ENCODE peak calls at places on chromosomes 7 and 10, in nine cellular contexts. G is left lung, A is fibroblast of lung, P is A549, V is AG09309, I is colonic mucosa, D is astrocyte, F is AG04450, M is Peyer's patch. R is an unnamed sample.

GRCh38 chr7:128160296-128160695 is 80.8 kb upstream of the LEP start:
- DNase-seq in G (no peak), A (no peak), P (no peak), V (no peak), I (no peak), D (no peak), F (no peak), M (no peak), R (no peak)

GRCh38 chr7:106062006-106062405 is 50.1 kb downstream of the SYPL1 start:
- DNase-seq in G (no peak), A (no peak), P (no peak), V (no peak), I (peak; percentile 19), D (no peak), F (no peak), M (no peak), R (no peak)

GRCh38 chr10:114634607-114634974 is 23.5 kb downstream of the ABLIM1 start:
- DNase-seq in G (no peak), A (peak; percentile 80), P (peak; percentile 63), V (peak; percentile 90), I (no peak), D (peak; percentile 95), F (peak; percentile 76), M (peak; percentile 27), R (peak; percentile 89)

GRCh38 chr7:8115547-8116402 is 146.2 kb downstream of the ICA1 start:
- DNase-seq in G (no peak), A (no peak), P (no peak), V (no peak), I (no peak), D (no peak), F (no peak), M (peak; percentile 37), R (no peak)

GRCh38 chr10:60426425-60426824 is 36.8 kb upstream of the ANK3 start:
- DNase-seq in G (no peak), A (peak; percentile 95), P (peak; percentile 71), V (peak; percentile 72), I (no peak), D (peak; percentile 96), F (peak; percentile 61), M (no peak), R (peak; percentile 94)

GRCh38 chr10:112375721-112376577 is 2.0 kb downstream of the ACSL5 start:
- DNase-seq in G (peak; percentile 82), A (peak; percentile 56), P (no peak), V (no peak), I (peak; percentile 64), D (no peak), F (no peak), M (peak; percentile 49), R (peak; percentile 63)

GRCh38 chr10:73974309-73974946 is 23.5 kb upstream of the VCL start:
- DNase-seq in G (no peak), A (no peak), P (no peak), V (no peak), I (no peak), D (no peak), F (no peak), M (no peak), R (no peak)

GRCh38 chr10:101236376-101237079 is 7.3 kb upstream of the LBX1 start:
- DNase-seq in G (no peak), A (peak; percentile 41), P (no peak), V (no peak), I (no peak), D (no peak), F (no peak), M (no peak), R (no peak)

GRCh38 chr10:29804025-29804852 is 169.5 kb upstream of the SVIL start:
- DNase-seq in G (no peak), A (peak; percentile 95), P (peak; percentile 85), V (peak; percentile 25), I (peak; percentile 75), D (peak; percentile 87), F (peak; percentile 75), M (no peak), R (peak; percentile 79)

GRCh38 chr7:121288894-121289293 is 39.9 kb upstream of the WNT16 start:
- DNase-seq in G (no peak), A (peak; percentile 86), P (no peak), V (peak; percentile 53), I (no peak), D (peak; percentile 92), F (peak; percentile 58), M (no peak), R (peak; percentile 94)

GRCh38 chr10:10110817-10111490 is 906.7 kb upstream of the CELF2 start:
- DNase-seq in G (no peak), A (no peak), P (no peak), V (no peak), I (no peak), D (no peak), F (no peak), M (no peak), R (no peak)

GRCh38 chr10:122213766-122214165 is 57.3 kb upstream of the BTBD16 start:
- DNase-seq in G (no peak), A (no peak), P (no peak), V (no peak), I (no peak), D (no peak), F (no peak), M (no peak), R (peak; percentile 13)

GRCh38 chr7:142567676-142568075 is 181.6 kb upstream of the PRSS1 start:
- DNase-seq in G (no peak), A (no peak), P (no peak), V (no peak), I (no peak), D (no peak), F (no peak), M (no peak), R (no peak)

GRCh38 chr7:37718585-37718984 is 35.0 kb downstream of the GPR141 start:
- DNase-seq in G (no peak), A (no peak), P (no peak), V (no peak), I (no peak), D (no peak), F (no peak), M (no peak), R (no peak)

GRCh38 chr10:118259288-118259906 is 82.7 kb downstream of the FAM204A start:
- DNase-seq in G (no peak), A (peak; percentile 15), P (peak; percentile 29), V (no peak), I (peak; percentile 28), D (no peak), F (no peak), M (no peak), R (peak; percentile 43)

GRCh38 chr7:2105917-2106316 is 126.8 kb downstream of the MAD1L1 start:
- DNase-seq in G (no peak), A (no peak), P (no peak), V (no peak), I (no peak), D (no peak), F (no peak), M (no peak), R (no peak)
- H3K4me3 ChIP-seq in G (no peak overlapping the region), A (no peak overlapping the region), P (no peak overlapping the region), V (no peak overlapping the region), I (no peak overlapping the region), D (no peak overlapping the region), F (no peak overlapping the region), M (no peak overlapping the region), R (no peak overlapping the region)

GRCh38 chr10:86231796-86232560 is 134.6 kb downstream of the GRID1 start:
- DNase-seq in G (no peak), A (no peak), P (no peak), V (no peak), I (no peak), D (no peak), F (no peak), M (no peak), R (no peak)

GRCh38 chr10:86232646-86233045 is 133.9 kb downstream of the GRID1 start:
- DNase-seq in G (no peak), A (no peak), P (no peak), V (no peak), I (no peak), D (no peak), F (no peak), M (no peak), R (no peak)

GRCh38 chr10:86234102-86234501 is 132.5 kb downstream of the GRID1 start:
- DNase-seq in G (no peak), A (no peak), P (no peak), V (no peak), I (no peak), D (no peak), F (no peak), M (no peak), R (no peak)

GRCh38 chr10:86233131-86233530 is 133.5 kb downstream of the GRID1 start:
- DNase-seq in G (no peak), A (no peak), P (no peak), V (no peak), I (no peak), D (no peak), F (no peak), M (no peak), R (no peak)

GRCh38 chr10:86234553-86235270 is 131.9 kb downstream of the GRID1 start:
- DNase-seq in G (no peak), A (no peak), P (no peak), V (no peak), I (no peak), D (no peak), F (no peak), M (no peak), R (no peak)
- TF ChIP-seq CTCF in G (no peak), A (no peak), P (no peak), V (no peak), I (no peak), D (no peak), F (no peak), M (no peak), R (no peak)

GRCh38 chr7:22629056-22629455 is 97.9 kb upstream of the IL6 start:
- DNase-seq in G (no peak), A (no peak), P (no peak), V (no peak), I (no peak), D (no peak), F (no peak), M (no peak), R (no peak)
- H3K4me3 ChIP-seq in G (no peak overlapping the region), A (no peak overlapping the region), P (no peak overlapping the region), V (no peak overlapping the region), I (no peak overlapping the region), D (no peak overlapping the region), F (no peak overlapping the region), M (no peak overlapping the region), R (no peak overlapping the region)

GRCh38 chr7:157138424-157139141 is at the start of gene UBE3C:
- DNase-seq in G (peak; percentile 97), A (peak; percentile 92), P (peak; percentile 95), V (peak; percentile 46), I (peak; percentile 91), D (peak; percentile 81), F (peak; percentile 75), M (peak; percentile 88), R (peak; percentile 95)

GRCh38 chr7:157139142-157140117 is 704 bp downstream of the UBE3C start:
- DNase-seq in G (peak; percentile 91), A (peak; percentile 39), P (peak; percentile 42), V (no peak), I (peak; percentile 55), D (peak; percentile 18), F (no peak), M (peak; percentile 49), R (peak; percentile 26)

GRCh38 chr7:157138101-157138423 is 664 bp upstream of the UBE3C start:
- DNase-seq in G (no peak), A (no peak), P (no peak), V (no peak), I (no peak), D (no peak), F (no peak), M (no peak), R (no peak)

GRCh38 chr7:157133304-157133703 is 5.4 kb upstream of the UBE3C start:
- DNase-seq in G (no peak), A (no peak), P (no peak), V (no peak), I (no peak), D (no peak), F (no peak), M (no peak), R (no peak)

GRCh38 chr7:157136372-157136771 is 2.4 kb upstream of the UBE3C start:
- DNase-seq in G (no peak), A (peak; percentile 72), P (peak; percentile 76), V (peak; percentile 53), I (no peak), D (peak; percentile 78), F (peak; percentile 43), M (no peak), R (peak; percentile 95)
- TF ChIP-seq CTCF in G (no peak), A (peak; percentile 22), P (peak; percentile 17), V (peak; percentile 33), I (no peak), D (no peak), F (peak; percentile 34), M (no peak), R (peak; percentile 37)